ENCODE peak calls at places on chromosomes 2 and 18, in four cellular contexts. J is AG04450, I is MCF 10A, K is lower leg skin. H is an unnamed sample.

GRCh38 chr2:101815739-101816391 is 118.4 kb downstream of the MAP4K4 start:
- DNase-seq in I (no peak), K (no peak), J (no peak), H (no peak)

GRCh38 chr2:136297974-136298373 is 180.0 kb upstream of the CXCR4 start:
- DNase-seq in I (no peak), K (no peak), J (no peak), H (no peak)

GRCh38 chr2:178230396-178230795 is 36.1 kb downstream of the OSBPL6 start:
- DNase-seq in J (no peak), I (peak), K (no peak), H (no peak)

GRCh38 chr2:143123911-143124310 is 5.3 kb upstream of the ARHGAP15 start:
- DNase-seq in K (no peak), I (no peak), J (no peak), H (no peak)

GRCh38 chr2:176680916-176681315 is 411.7 kb downstream of the MTX2 start:
- DNase-seq in J (no peak), I (peak), K (no peak), H (no peak)

GRCh38 chr2:105403785-105404698 is 5.2 kb upstream of the FHL2 start:
- DNase-seq in J (peak), I (peak), K (peak), H (no peak)

GRCh38 chr2:3267549-3267867 is 110.1 kb downstream of the EIPR1 start:
- DNase-seq in I (no peak), K (no peak), J (no peak), H (no peak)

GRCh38 chr18:1999387-1999786 is 571.9 kb downstream of the METTL4 start:
- DNase-seq in K (no peak), I (no peak), J (no peak), H (no peak)

GRCh38 chr2:100919316-100919715 is 82.8 kb upstream of the RPL31 start:
- DNase-seq in K (no peak), I (no peak), J (no peak), H (no peak)

GRCh38 chr18:7872569-7872968 is 305.5 kb downstream of the PTPRM start:
- DNase-seq in K (no peak), I (peak), J (no peak), H (no peak)

GRCh38 chr2:112712903-112713584 is 7.8 kb upstream of the NT5DC4 start:
- DNase-seq in I (peak), K (peak), J (no peak), H (no peak)

GRCh38 chr2:126664234-126664633 is 8.3 kb downstream of the GYPC start:
- DNase-seq in K (no peak), I (no peak), J (no peak), H (peak)

GRCh38 chr2:230410263-230410662 is 5.7 kb upstream of the SP100 start:
- DNase-seq in K (no peak), J (no peak), I (no peak), H (no peak)

GRCh38 chr2:230412369-230412706 is 3.7 kb upstream of the SP100 start:
- DNase-seq in K (no peak), J (no peak), I (no peak), H (no peak)

GRCh38 chr2:230410861-230411464 is 5.0 kb upstream of the SP100 start:
- DNase-seq in K (no peak), I (no peak), J (no peak), H (no peak)

GRCh38 chr2:230412846-230413245 is 3.2 kb upstream of the SP100 start:
- DNase-seq in J (no peak), K (no peak), I (no peak), H (no peak)

DNA sequence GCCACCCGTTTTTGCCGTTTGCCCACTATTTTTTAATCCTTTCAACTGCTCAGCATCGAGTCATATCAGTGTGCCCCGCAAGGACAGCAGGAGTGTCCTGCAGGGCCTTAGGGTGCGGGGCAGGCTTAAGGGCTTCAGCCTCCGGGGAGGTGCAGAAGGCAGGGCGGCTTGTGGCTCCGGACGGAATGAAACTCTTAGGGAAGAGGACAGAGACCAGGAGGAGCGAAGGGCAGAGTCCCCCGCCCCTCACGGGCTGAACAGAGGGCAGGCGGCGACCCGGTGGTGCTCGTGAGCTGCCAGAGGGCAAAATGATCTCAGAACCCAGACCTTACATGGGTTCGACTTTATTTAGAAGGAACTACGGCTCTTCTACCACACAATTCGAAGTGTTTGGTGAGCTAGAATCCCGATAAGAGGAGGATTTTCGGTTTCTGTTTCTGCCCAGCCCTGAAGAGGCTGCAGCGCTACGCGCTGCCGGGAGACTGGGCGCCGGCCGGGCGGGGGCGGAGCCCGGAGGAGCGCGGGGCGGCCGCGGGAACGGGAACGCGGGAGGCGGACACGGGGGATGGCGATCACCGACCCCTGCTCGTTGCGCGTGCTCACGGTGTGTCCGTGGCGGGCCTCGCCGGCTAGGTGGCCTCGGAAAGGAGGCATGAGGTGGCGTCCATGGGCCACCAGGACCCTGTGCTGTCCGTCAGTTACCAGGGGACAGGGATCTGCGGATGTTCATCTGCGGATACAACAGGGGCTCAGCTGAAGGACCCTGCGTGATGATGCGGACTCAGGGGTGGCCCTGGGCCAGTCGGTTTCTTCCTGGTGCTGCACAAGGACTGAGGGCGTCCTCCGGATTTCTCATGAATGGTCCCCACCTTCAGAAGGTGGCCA is 4.3 kb upstream of the SP100 start:
- DNase-seq in I (peak), J (no peak), K (peak), H (peak)
- TF ChIP-seq CTCF in I (no peak), J (no peak), K (no peak), H (peak)

GRCh38 chr2:191758420-191759199 is 80.7 kb downstream of the NABP1 start:
- DNase-seq in J (no peak), K (no peak), I (peak), H (peak)
- TF ChIP-seq CTCF in J (peak), K (no peak), I (peak), H (peak)

DNA sequence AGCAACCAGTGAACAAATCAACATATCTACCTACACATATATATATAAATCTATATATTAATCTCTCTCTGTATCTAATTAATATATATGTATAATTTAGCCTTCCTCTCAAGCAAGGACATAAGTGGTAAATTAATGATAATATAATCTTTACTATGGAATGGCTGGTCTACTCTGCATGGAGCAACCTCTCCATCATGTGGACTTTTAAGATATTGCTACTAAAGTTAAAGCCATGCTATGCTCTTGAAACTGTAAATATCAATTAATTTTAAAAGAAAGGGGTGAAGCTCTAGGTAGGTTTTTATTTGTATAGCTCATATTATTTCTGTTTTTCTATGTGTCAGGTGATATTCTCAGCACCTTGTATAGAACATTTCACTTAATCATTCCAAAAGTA is 147.0 kb downstream of the PPP1R1C start:
- DNase-seq in I (no peak), J (no peak), K (no peak), H (no peak)
- TF ChIP-seq CTCF in I (peak), J (peak), K (no peak), H (no peak)

DNA sequence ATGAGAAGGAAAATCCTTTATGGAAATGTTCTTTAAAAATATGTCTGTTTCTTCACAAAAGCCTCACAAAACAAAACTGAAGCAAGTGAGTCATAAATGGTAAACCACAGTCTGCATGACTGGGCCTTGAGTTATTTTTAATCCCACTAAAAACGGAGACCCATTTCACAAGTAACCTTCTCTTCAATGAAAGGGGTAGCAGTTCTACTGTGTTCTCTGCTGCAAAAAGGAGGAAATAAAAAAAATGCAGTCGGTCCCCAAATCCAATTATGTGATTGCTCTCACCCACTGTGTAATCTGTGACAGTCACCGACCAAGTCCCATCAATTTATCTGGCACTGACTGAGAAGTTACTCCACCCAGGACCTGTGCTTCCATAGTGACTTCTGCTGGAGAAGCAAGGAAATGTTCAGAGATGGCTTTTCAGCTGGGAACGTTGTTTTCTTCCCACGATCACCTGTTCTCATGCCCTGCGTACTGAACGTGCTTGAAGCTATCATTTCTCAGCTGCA is 79.8 kb upstream of the TMEM200C start:
- DNase-seq in J (peak), K (no peak), I (no peak), H (peak)
- TF ChIP-seq CTCF in J (peak), K (no peak), I (no peak), H (peak)